ENCODE peak calls at places on chromosome 10, in nine cellular contexts. I, X, R, S, T, F, Q, J and G are unnamed samples.
A peak's percentile ranks its signal among the peaks of the same experiment; 100 is the strongest.

GRCh38 chr10:120485946-120486345 is 28.9 kb downstream of the PLPP4 start:
- DNase-seq in Q (no peak), S (no peak), X (no peak), T (no peak), I (no peak), R (no peak), F (no peak), J (no peak), G (no peak)

GRCh38 chr10:71427246-71427645 is 30.5 kb downstream of the CDH23 start:
- DNase-seq in Q (no peak), T (no peak), I (no peak), X (no peak), R (no peak), S (no peak), F (no peak), J (no peak), G (no peak)

GRCh38 chr10:130902471-130902870 is 409.1 kb downstream of the TCERG1L start:
- DNase-seq in J (no peak), S (no peak), I (no peak), Q (no peak), T (no peak), R (no peak), X (no peak), F (no peak), G (no peak)

GRCh38 chr10:22605168-22605567 is 109.2 kb downstream of the PIP4K2A start:
- DNase-seq in J (peak; percentile 89), S (peak; percentile 80), X (no peak), T (no peak), R (peak; percentile 80), I (peak; percentile 83), F (no peak), Q (peak; percentile 1), G (peak; percentile 95)

GRCh38 chr10:84008878-84009277 is 130.4 kb upstream of the GHITM start:
- DNase-seq in F (peak; percentile 58), S (peak; percentile 29), T (no peak), X (peak; percentile 46), I (no peak), J (peak; percentile 50), R (no peak), Q (peak; percentile 10), G (no peak)

GRCh38 chr10:24695452-24695851 is 28.2 kb downstream of the ARHGAP21 start:
- DNase-seq in X (no peak), T (peak; percentile 3), Q (no peak), I (no peak), S (no peak), R (no peak), F (no peak), J (no peak), G (no peak)

GRCh38 chr10:71269301-71270288 is 49.5 kb upstream of the SLC29A3 start:
- DNase-seq in X (no peak), S (no peak), T (no peak), R (no peak), J (no peak), Q (no peak), I (peak; percentile 18), F (no peak), G (no peak)

GRCh38 chr10:129899564-129899862 is 64.6 kb downstream of the EBF3 start:
- DNase-seq in I (no peak), T (no peak), F (no peak), R (no peak), J (no peak), X (no peak), S (no peak), Q (no peak), G (no peak)

GRCh38 chr10:87095241-87095945 is 387 bp downstream of the SHLD2 start:
- DNase-seq in Q (peak; percentile 81), J (peak; percentile 84), S (peak; percentile 91), F (peak; percentile 87), R (peak; percentile 92), T (peak; percentile 49), I (peak; percentile 67), X (peak; percentile 75), G (peak; percentile 63)

GRCh38 chr10:117165557-117166419 is 27.7 kb upstream of the VAX1 start:
- DNase-seq in Q (no peak), F (peak; percentile 55), R (peak; percentile 47), J (no peak), I (no peak), X (no peak), T (no peak), S (peak; percentile 65), G (no peak)

GRCh38 chr10:78528749-78529204 is 495.1 kb downstream of the RPS24 start:
- DNase-seq in J (no peak), R (no peak), Q (peak; percentile 89), T (peak; percentile 95), X (no peak), F (no peak), S (no peak), I (no peak), G (no peak)

GRCh38 chr10:123743441-123744225 is 77.5 kb downstream of the GPR26 start:
- DNase-seq in Q (no peak), R (no peak), I (no peak), F (peak; percentile 59), T (no peak), X (no peak), J (peak; percentile 21), S (peak; percentile 33), G (no peak)